ENCODE peak calls at places on chromosomes 6 and 20, in six cellular contexts. R is activated T-cell treated with anti-CD3 and anti-CD28 coated beads, Interleukin-2, amount 50 U/mL, for 72 hours; V is HTR-8/SVneo; K is effector memory CD4-positive, alpha-beta T cell; X is H9; T is NCI-H226. L is an unnamed sample.

GRCh38 chr6:131042664-131043063 is 20.4 kb downstream of the EPB41L2 start:
- DNase-seq in X (no peak), T (no peak), V (no peak), R (no peak), K (no peak), L (no peak)

GRCh38 chr20:63564036-63564810 is 9.8 kb downstream of the HELZ2 start:
- DNase-seq in R (no peak), V (no peak), K (no peak), X (no peak), T (no peak), L (no peak)

GRCh38 chr6:37546141-37546871 is 46.6 kb upstream of the CCDC167 start:
- DNase-seq in K (no peak), T (no peak), V (peak), R (peak), X (peak), L (no peak)

GRCh38 chr6:84696181-84696580 is 68.2 kb downstream of the TBX18 start:
- DNase-seq in X (no peak), R (no peak), K (no peak), T (no peak), V (no peak), L (no peak)

GRCh38 chr6:157813191-157813590 is 9.9 kb upstream of the SNX9 start:
- DNase-seq in R (no peak), K (no peak), T (no peak), V (no peak), X (no peak), L (no peak)

GRCh38 chr20:8127553-8128255 is 4.4 kb upstream of the PLCB1 start:
- DNase-seq in X (no peak), R (peak), V (no peak), T (no peak), K (no peak), L (no peak)

GRCh38 chr6:165872811-165873210 is 209.8 kb upstream of the PDE10A start:
- DNase-seq in X (no peak), R (no peak), T (no peak), K (no peak), V (no peak), L (no peak)

GRCh38 chr20:33578510-33578909 is 83.6 kb upstream of the C20orf144 start:
- DNase-seq in T (no peak), K (no peak), V (no peak), X (no peak), R (no peak), L (no peak)

GRCh38 chr6:4426916-4427315 is 291.5 kb upstream of the ECI2 start:
- DNase-seq in V (no peak), R (no peak), K (no peak), X (peak), T (no peak), L (no peak)

GRCh38 chr20:8527998-8528397 is 395.9 kb downstream of the PLCB1 start:
- DNase-seq in K (no peak), V (no peak), R (no peak), T (peak), X (no peak), L (peak)

GRCh38 chr6:1558388-1558787 is 51.3 kb upstream of the FOXC1 start:
- DNase-seq in V (no peak), T (no peak), X (no peak), K (no peak), R (no peak), L (no peak)

GRCh38 chr20:16368645-16369292 is 204.5 kb downstream of the KIF16B start:
- DNase-seq in T (no peak), X (no peak), K (no peak), V (no peak), R (no peak), L (no peak)

GRCh38 chr6:85126448-85127178 is 323.3 kb upstream of the NT5E start:
- DNase-seq in V (peak), T (no peak), X (peak), R (peak), K (no peak), L (peak)

GRCh38 chr6:15441982-15442381 is 196.1 kb downstream of the JARID2 start:
- DNase-seq in K (no peak), V (no peak), X (no peak), T (no peak), R (no peak), L (no peak)

GRCh38 chr6:142872376-142872775 is 72.6 kb downstream of the HIVEP2 start:
- DNase-seq in R (no peak), K (no peak), T (peak), V (no peak), X (no peak), L (no peak)

GRCh38 chr6:20952605-20953004 is 418.3 kb downstream of the CDKAL1 start:
- DNase-seq in R (no peak), T (peak), V (peak), X (peak), K (no peak), L (no peak)

GRCh38 chr6:156942266-156942665 is 165.1 kb downstream of the ARID1B start:
- DNase-seq in R (no peak), T (no peak), V (no peak), X (peak), K (no peak), L (no peak)

GRCh38 chr20:48262396-48262795 is 477.1 kb upstream of the SULF2 start:
- DNase-seq in K (no peak), R (no peak), X (no peak), T (no peak), V (no peak), L (no peak)

GRCh38 chr6:88492824-88493223 is 326.7 kb upstream of the CNR1 start:
- DNase-seq in T (no peak), V (peak), X (no peak), R (no peak), K (no peak), L (peak)

GRCh38 chr20:62313460-62314338 is 10.9 kb downstream of the ADRM1 start:
- DNase-seq in V (no peak), T (no peak), K (no peak), R (no peak), X (no peak), L (no peak)